ENCODE peak calls at places on chromosomes 6 and 20, in four cellular contexts. N, V, Q and U are unnamed samples.

GRCh38 chr6:66226099-66226498 is 519.1 kb upstream of the EYS start:
- DNase-seq in N (no peak), V (no peak), Q (no peak), U (no peak)

GRCh38 chr6:123716506-123716905 is 79.8 kb upstream of the TRDN start:
- DNase-seq in N (no peak), V (no peak), Q (no peak), U (no peak)

GRCh38 chr6:85574932-85575598 is 18.6 kb downstream of the SNX14 start:
- DNase-seq in N (no peak), V (peak; percentile 62), Q (peak; percentile 8), U (no peak)

GRCh38 chr6:42106663-42107023 is 35.8 kb downstream of the C6orf132 start:
- DNase-seq in N (no peak), V (no peak), Q (peak; percentile 63), U (no peak)

GRCh38 chr6:11437824-11438459 is 99.6 kb upstream of the TMEM170B start:
- DNase-seq in N (no peak), V (peak; percentile 47), Q (no peak), U (no peak)

GRCh38 chr20:64099086-64099786 is 8.1 kb downstream of the NPBWR2 start:
- DNase-seq in N (no peak), V (no peak), Q (no peak), U (no peak)

GRCh38 chr6:95133578-95133977 is 443.8 kb upstream of the MANEA start:
- DNase-seq in N (peak; percentile 16), V (peak; percentile 1), Q (peak; percentile 5), U (no peak)

GRCh38 chr6:63936399-63936798 is 300.8 kb downstream of the PHF3 start:
- DNase-seq in N (no peak), V (no peak), Q (no peak), U (no peak)

GRCh38 chr6:167974644-167975344 is 22.7 kb upstream of the KIF25 start:
- DNase-seq in N (no peak), V (peak; percentile 16), Q (no peak), U (no peak)

GRCh38 chr6:12490904-12491571 is 200.9 kb downstream of the EDN1 start:
- DNase-seq in N (no peak), V (peak; percentile 98), Q (peak; percentile 20), U (no peak)

GRCh38 chr6:132246632-132247270 is 154.5 kb downstream of the MOXD1 start:
- DNase-seq in N (no peak), V (no peak), Q (no peak), U (no peak)

GRCh38 chr20:63963784-63964301 is 5.9 kb downstream of the ZNF512B start:
- DNase-seq in N (no peak), V (no peak), Q (no peak), U (no peak)

GRCh38 chr6:112360498-112360897 is 13.4 kb downstream of the RFPL4B start:
- DNase-seq in N (no peak), V (peak; percentile 44), Q (no peak), U (no peak)

GRCh38 chr6:128131036-128131435 is 230.2 kb upstream of the THEMIS start:
- DNase-seq in N (no peak), V (no peak), Q (no peak), U (no peak)

GRCh38 chr6:156752666-156753301 is 24.4 kb upstream of the ARID1B start:
- DNase-seq in N (no peak), V (no peak), Q (no peak), U (no peak)

GRCh38 chr6:111614833-111615582 is 9.3 kb upstream of the TRAF3IP2 start:
- DNase-seq in N (no peak), V (no peak), Q (peak; percentile 73), U (no peak)

GRCh38 chr6:15586528-15586927 is 76.3 kb downstream of the DTNBP1 start:
- DNase-seq in N (no peak), V (peak; percentile 21), Q (no peak), U (no peak)

GRCh38 chr20:41426361-41426900 is 59.8 kb upstream of the EMILIN3 start:
- DNase-seq in N (no peak), V (no peak), Q (no peak), U (no peak)

DNA sequence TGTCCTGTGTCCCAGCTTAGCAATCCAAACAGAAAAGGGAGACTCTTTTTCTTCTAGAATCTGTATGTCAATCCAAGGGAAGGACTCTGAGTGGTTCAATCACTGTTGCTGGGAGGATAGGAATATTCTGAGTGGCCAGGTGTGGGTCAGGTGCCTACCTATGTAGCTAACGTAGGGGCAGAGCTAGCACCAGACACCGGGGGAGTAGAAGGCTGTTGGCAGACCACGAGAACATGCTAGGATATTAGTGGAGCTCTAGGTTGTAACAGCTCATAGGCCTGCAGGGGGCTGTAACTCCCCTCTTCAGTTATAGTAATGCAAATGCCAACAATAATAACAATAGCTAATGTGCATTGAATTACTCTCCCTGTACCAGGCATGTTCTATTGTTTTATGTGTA is 39.8 kb upstream of the EPB41L1 start:
- DNase-seq in N (no peak), V (no peak), Q (no peak), U (no peak)
- H3K4me1 ChIP-seq in N (peaks cover 41% of the 10 kb centered on the region), V (peaks cover 9% of the 10 kb centered on the region), Q (peaks cover 14% of the 10 kb centered on the region), U (no peaks in the 10 kb centered on the region)

GRCh38 chr6:137202078-137202477 is 17.1 kb downstream of the IFNGR1 start:
- DNase-seq in N (no peak), V (no peak), Q (no peak), U (no peak)
- H3K4me1 ChIP-seq in N (no peaks in the 10 kb centered on the region), V (no peaks in the 10 kb centered on the region), Q (no peaks in the 10 kb centered on the region), U (no peaks in the 10 kb centered on the region)

GRCh38 chr6:73710470-73710869 is 14.5 kb downstream of the CD109 start:
- DNase-seq in N (peak; percentile 82), V (peak; percentile 83), Q (peak; percentile 48), U (no peak)

GRCh38 chr6:73713426-73714147 is 17.6 kb downstream of the CD109 start:
- DNase-seq in N (no peak), V (no peak), Q (no peak), U (no peak)

GRCh38 chr6:73710948-73711347 is 14.9 kb downstream of the CD109 start:
- DNase-seq in N (no peak), V (no peak), Q (no peak), U (no peak)

GRCh38 chr6:73714227-73714626 is 18.2 kb downstream of the CD109 start:
- DNase-seq in N (no peak), V (no peak), Q (no peak), U (no peak)

GRCh38 chr6:73712536-73712935 is 16.5 kb downstream of the CD109 start:
- DNase-seq in N (no peak), V (no peak), Q (no peak), U (no peak)
- H3K4me1 ChIP-seq in N (peaks cover 56% of the 10 kb centered on the region), V (no peaks in the 10 kb centered on the region), Q (no peaks in the 10 kb centered on the region), U (no peaks in the 10 kb centered on the region)

GRCh38 chr20:58896820-58897219 is 44.3 kb downstream of the GNAS start:
- DNase-seq in N (no peak), V (no peak), Q (no peak), U (no peak)
- H3K4me1 ChIP-seq in N (peaks cover 15% of the 10 kb centered on the region), V (peaks cover 23% of the 10 kb centered on the region), Q (peaks cover 52% of the 10 kb centered on the region), U (peaks cover 52% of the 10 kb centered on the region)

GRCh38 chr6:1524040-1524480 is 85.7 kb upstream of the FOXC1 start:
- DNase-seq in N (peak; percentile 70), V (peak; percentile 48), Q (peak; percentile 77), U (peak; percentile 77)
- H3K4me1 ChIP-seq in N (peaks cover 8% of the 10 kb centered on the region), V (peaks cover 2% of the 10 kb centered on the region), Q (peaks cover 15% of the 10 kb centered on the region), U (peaks cover 51% of the 10 kb centered on the region)

GRCh38 chr20:44690781-44691423 is 24.3 kb upstream of the CCN5 start:
- DNase-seq in N (no peak), V (no peak), Q (no peak), U (no peak)
- H3K4me1 ChIP-seq in N (peaks cover 19% of the 10 kb centered on the region), V (peaks cover 25% of the 10 kb centered on the region), Q (peaks cover 16% of the 10 kb centered on the region), U (no peaks in the 10 kb centered on the region)